ENCODE peak calls at places on chromosomes 12 and 14, in five cellular contexts. R is RPMI7951, F is T47D, X is right cardiac atrium, Y is brain microvascular endothelial cell. T is an unnamed sample.

GRCh38 chr12:23204933-23205778 is 580.2 kb downstream of the ETNK1 start:
- DNase-seq in R (peak; percentile 40), F (peak; percentile 81), X (no peak), Y (peak; percentile 40), T (peak; percentile 23)

GRCh38 chr12:71536939-71537622 is 97.5 kb downstream of the LGR5 start:
- DNase-seq in R (no peak), F (no peak), X (no peak), Y (no peak), T (no peak)

GRCh38 chr14:93027810-93028723 is 87.7 kb downstream of the ITPK1 start:
- DNase-seq in R (no peak), F (peak; percentile 54), X (no peak), Y (no peak), T (no peak)

GRCh38 chr12:95459310-95459709 is 14.6 kb upstream of the METAP2 start:
- DNase-seq in R (no peak), F (no peak), X (no peak), Y (no peak), T (no peak)

GRCh38 chr14:101068293-101068957 is 164.9 kb upstream of the RTL1 start:
- DNase-seq in R (no peak), F (no peak), X (no peak), Y (no peak), T (no peak)

GRCh38 chr14:28596336-28596735 is 170.3 kb upstream of the FOXG1 start:
- DNase-seq in R (peak; percentile 32), F (peak; percentile 40), X (no peak), Y (peak; percentile 1), T (no peak)

GRCh38 chr14:51682411-51682810 is 30.7 kb downstream of the FRMD6 start:
- DNase-seq in R (no peak), F (no peak), X (no peak), Y (no peak), T (no peak)

GRCh38 chr12:58541300-58541690 is 379.0 kb downstream of the LRIG3 start:
- DNase-seq in R (no peak), F (no peak), X (no peak), Y (no peak), T (no peak)

GRCh38 chr14:73743431-73743931 is 29.3 kb upstream of the PNMA1 start:
- DNase-seq in R (peak; percentile 80), F (no peak), X (peak; percentile 80), Y (no peak), T (no peak)

GRCh38 chr12:92784795-92785562 is 82.2 kb downstream of the PLEKHG7 start:
- DNase-seq in R (peak; percentile 71), F (peak; percentile 88), X (no peak), Y (peak; percentile 71), T (peak; percentile 69)

GRCh38 chr14:76812093-76812421 is 625 bp downstream of the ANGEL1 start:
- DNase-seq in R (no peak), F (peak; percentile 44), X (no peak), Y (no peak), T (no peak)

GRCh38 chr14:32985881-32986280 is 47.2 kb downstream of the NPAS3 start:
- DNase-seq in R (peak; percentile 25), F (no peak), X (peak; percentile 71), Y (no peak), T (no peak)

GRCh38 chr14:59507063-59507751 is 22.9 kb downstream of the JKAMP start:
- DNase-seq in R (peak; percentile 43), F (peak; percentile 75), X (peak; percentile 61), Y (peak; percentile 64), T (peak; percentile 50)

GRCh38 chr12:109666068-109666467 is 47.6 kb upstream of the FAM222A start:
- DNase-seq in R (no peak), F (no peak), X (no peak), Y (no peak), T (no peak)

GRCh38 chr12:118017926-118018325 is 1.4 kb downstream of the RFC5 start:
- DNase-seq in R (no peak), F (no peak), X (no peak), Y (no peak), T (no peak)

GRCh38 chr12:104604070-104604994 is 147.6 kb downstream of the CHST11 start:
- DNase-seq in R (peak; percentile 97), F (peak; percentile 33), X (peak; percentile 81), Y (peak; percentile 97), T (no peak)

GRCh38 chr12:47885012-47885501 is 19.7 kb downstream of the VDR start:
- DNase-seq in R (peak; percentile 45), F (no peak), X (no peak), Y (no peak), T (no peak)

GRCh38 chr14:59570122-59570521 is 6.5 kb downstream of the CCDC175 start:
- DNase-seq in R (peak; percentile 5), F (peak; percentile 43), X (no peak), Y (no peak), T (no peak)

GRCh38 chr12:93191956-93192355 is 185.8 kb upstream of the NUDT4 start:
- DNase-seq in R (no peak), F (no peak), X (peak; percentile 40), Y (no peak), T (no peak)

GRCh38 chr14:29262979-29263378 is 496.4 kb downstream of the FOXG1 start:
- DNase-seq in R (no peak), F (no peak), X (no peak), Y (no peak), T (no peak)

GRCh38 chr12:44015333-44015941 is 179.6 kb downstream of the TMEM117 start:
- DNase-seq in R (peak; percentile 50), F (peak; percentile 78), X (no peak), Y (peak; percentile 6), T (peak; percentile 37)

GRCh38 chr12:57586832-57587429 is 4.1 kb upstream of the PIP4K2C start:
- DNase-seq in R (no peak), F (no peak), X (no peak), Y (no peak), T (no peak)

GRCh38 chr14:59582845-59583509 is 6.4 kb upstream of the CCDC175 start:
- DNase-seq in R (no peak), F (no peak), X (no peak), Y (no peak), T (no peak)

GRCh38 chr12:21129906-21130305 is 1.1 kb upstream of the SLCO1B1 start:
- DNase-seq in R (no peak), F (no peak), X (no peak), Y (peak; percentile 14), T (no peak)

GRCh38 chr14:64266206-64266605 is 28.0 kb downstream of the ESR2 start:
- DNase-seq in R (peak; percentile 42), F (no peak), X (no peak), Y (peak; percentile 21), T (no peak)

GRCh38 chr12:3551976-3552725 is 61.1 kb downstream of the PRMT8 start:
- DNase-seq in R (no peak), F (no peak), X (no peak), Y (no peak), T (no peak)

GRCh38 chr12:122064780-122065588 is 13.6 kb upstream of the MLXIP start:
- DNase-seq in R (peak; percentile 82), F (no peak), X (peak; percentile 67), Y (peak; percentile 91), T (no peak)